ENCODE peak calls at places on chromosome 14, in eight cellular contexts. S is aorta; J is Peyer's patch; P is GM23338; U is left lung; O is CD8-positive, alpha-beta memory T cell; K is cardiac muscle cell; C is lower lobe of right lung. L is an unnamed sample.

GRCh38 chr14:75025082-75025481 is 22.4 kb downstream of the EIF2B2 start:
- DNase-seq in S (no peak), J (no peak), P (no peak), U (no peak), O (no peak), K (no peak), C (no peak), L (peak; percentile 30)

GRCh38 chr14:57382283-57382682 is 8.1 kb upstream of the NAA30 start:
- DNase-seq in S (no peak), J (no peak), P (no peak), U (no peak), O (no peak), K (no peak), C (no peak), L (peak; percentile 80)

GRCh38 chr14:106347890-106348755 is 821.7 kb downstream of the TMEM121 start:
- DNase-seq in S (no peak), J (no peak), P (no peak), U (no peak), O (no peak), K (no peak), C (no peak), L (no peak)

GRCh38 chr14:22491683-22492483 is 97.1 kb downstream of the DAD1 start:
- DNase-seq in S (no peak), J (no peak), P (no peak), U (no peak), O (peak; percentile 41), K (no peak), C (no peak), L (no peak)

GRCh38 chr14:89861630-89862029 is 92.9 kb downstream of the EFCAB11 start:
- DNase-seq in S (no peak), J (no peak), P (no peak), U (no peak), O (no peak), K (no peak), C (no peak), L (no peak)

GRCh38 chr14:99884834-99885648 is 91.8 kb downstream of the EML1 start:
- DNase-seq in S (no peak), J (no peak), P (peak; percentile 83), U (no peak), O (peak; percentile 47), K (peak; percentile 71), C (no peak), L (peak; percentile 47)

GRCh38 chr14:90538716-90539495 is 142.1 kb downstream of the CALM1 start:
- DNase-seq in S (peak; percentile 70), J (peak; percentile 34), P (no peak), U (no peak), O (no peak), K (no peak), C (peak; percentile 44), L (no peak)

GRCh38 chr14:88955470-88955869 is 131.0 kb downstream of the TTC8 start:
- DNase-seq in S (no peak), J (no peak), P (no peak), U (no peak), O (no peak), K (no peak), C (no peak), L (peak; percentile 64)

DNA sequence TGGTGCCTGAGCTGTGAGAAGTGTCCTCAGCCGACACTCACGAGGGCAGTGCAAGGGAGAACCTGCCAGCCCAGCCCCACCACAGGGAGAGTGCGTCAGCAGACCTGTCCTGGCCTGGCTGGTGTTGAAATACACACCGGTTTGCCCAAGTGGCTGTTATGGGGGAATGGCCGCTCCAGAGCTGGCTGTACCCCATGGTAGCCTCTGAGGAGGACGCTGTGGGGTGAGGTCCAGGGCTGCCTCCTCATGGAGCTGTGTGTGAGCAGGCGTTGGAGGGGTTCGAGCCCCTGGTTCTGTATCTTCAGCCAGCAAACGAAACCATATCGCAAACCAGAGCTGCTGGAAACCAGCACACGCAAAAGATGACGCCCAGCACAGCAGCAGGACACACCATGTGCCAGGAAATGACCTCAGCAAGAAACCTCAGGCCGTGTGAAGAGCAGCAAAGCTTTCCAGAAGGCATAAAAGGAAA is 9.3 kb downstream of the ANKRD9 start:
- DNase-seq in S (peak; percentile 87), J (no peak), P (no peak), U (peak; percentile 83), O (no peak), K (no peak), C (peak; percentile 83), L (peak; percentile 59)
- H3K36me3 ChIP-seq in S (no peaks in the 10 kb centered on the region), J (no peaks in the 10 kb centered on the region), P (peaks cover 2% of the 10 kb centered on the region), U (peaks cover 33% of the 10 kb centered on the region), O (no peaks in the 10 kb centered on the region), K (no peaks in the 10 kb centered on the region), C (peaks cover 27% of the 10 kb centered on the region), L (no peaks in the 10 kb centered on the region)

GRCh38 chr14:31965735-31966598 is 111.1 kb upstream of the ARHGAP5 start:
- DNase-seq in S (no peak), J (no peak), P (no peak), U (no peak), O (no peak), K (no peak), C (no peak), L (no peak)

GRCh38 chr14:31968107-31968810 is 108.8 kb upstream of the ARHGAP5 start:
- DNase-seq in S (no peak), J (no peak), P (no peak), U (no peak), O (no peak), K (no peak), C (no peak), L (peak; percentile 74)

GRCh38 chr14:31967669-31967975 is 109.5 kb upstream of the ARHGAP5 start:
- DNase-seq in S (no peak), J (no peak), P (no peak), U (no peak), O (no peak), K (no peak), C (no peak), L (no peak)

GRCh38 chr14:31968912-31969311 is 108.2 kb upstream of the ARHGAP5 start:
- DNase-seq in S (no peak), J (no peak), P (no peak), U (no peak), O (no peak), K (no peak), C (no peak), L (no peak)

DNA sequence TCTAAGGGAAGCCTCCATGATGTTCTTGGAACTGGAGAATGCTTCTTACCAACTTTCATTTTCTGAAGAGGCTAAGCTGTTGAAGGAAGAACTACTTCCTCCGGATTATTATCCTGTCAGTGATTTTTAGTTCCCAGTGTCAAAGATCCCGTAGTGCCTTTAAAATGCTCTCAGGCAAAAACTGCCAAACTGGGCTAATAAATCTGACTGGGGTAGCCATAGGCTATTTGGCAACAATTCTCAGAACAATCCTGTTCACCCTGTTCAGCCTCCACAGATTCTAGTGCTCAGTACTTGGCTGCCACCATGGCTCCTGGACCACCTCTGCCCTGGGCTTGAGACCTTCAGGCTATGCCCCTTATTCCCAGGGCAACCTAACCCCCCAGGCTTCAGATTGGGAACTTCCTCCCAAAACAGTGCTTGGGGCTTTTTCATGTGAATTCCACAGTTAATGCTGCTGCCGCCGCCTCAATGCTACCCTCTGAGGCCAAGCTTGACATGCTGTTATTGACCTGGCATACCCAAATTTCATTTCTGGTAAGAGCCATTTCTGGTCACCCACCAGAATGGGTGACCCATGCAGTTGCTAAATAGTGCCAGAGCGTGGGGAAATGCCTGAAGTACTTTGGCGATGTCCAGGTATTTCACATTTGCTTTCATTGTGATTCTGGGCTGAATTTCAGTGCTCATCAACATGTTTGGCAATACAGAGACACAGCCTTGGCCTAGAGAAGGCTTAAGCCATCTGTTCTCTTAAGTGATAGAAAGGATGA is 110.0 kb upstream of the ARHGAP5 start:
- DNase-seq in S (no peak), J (no peak), P (no peak), U (no peak), O (no peak), K (no peak), C (no peak), L (no peak)
- H3K4me1 ChIP-seq in S (no peaks in the 10 kb centered on the region), J (no peaks in the 10 kb centered on the region), P (no peaks in the 10 kb centered on the region), U (no peaks in the 10 kb centered on the region), O (no peaks in the 10 kb centered on the region), K (peaks cover 8% of the 10 kb centered on the region), C (peaks cover 6% of the 10 kb centered on the region), L (peaks cover 12% of the 10 kb centered on the region)

GRCh38 chr14:37779480-37779879 is 184.1 kb downstream of the TTC6 start:
- DNase-seq in S (no peak), J (no peak), P (no peak), U (no peak), O (no peak), K (no peak), C (no peak), L (no peak)

GRCh38 chr14:37776791-37777499 is 181.5 kb downstream of the TTC6 start:
- DNase-seq in S (no peak), J (no peak), P (no peak), U (no peak), O (no peak), K (no peak), C (no peak), L (no peak)

DNA sequence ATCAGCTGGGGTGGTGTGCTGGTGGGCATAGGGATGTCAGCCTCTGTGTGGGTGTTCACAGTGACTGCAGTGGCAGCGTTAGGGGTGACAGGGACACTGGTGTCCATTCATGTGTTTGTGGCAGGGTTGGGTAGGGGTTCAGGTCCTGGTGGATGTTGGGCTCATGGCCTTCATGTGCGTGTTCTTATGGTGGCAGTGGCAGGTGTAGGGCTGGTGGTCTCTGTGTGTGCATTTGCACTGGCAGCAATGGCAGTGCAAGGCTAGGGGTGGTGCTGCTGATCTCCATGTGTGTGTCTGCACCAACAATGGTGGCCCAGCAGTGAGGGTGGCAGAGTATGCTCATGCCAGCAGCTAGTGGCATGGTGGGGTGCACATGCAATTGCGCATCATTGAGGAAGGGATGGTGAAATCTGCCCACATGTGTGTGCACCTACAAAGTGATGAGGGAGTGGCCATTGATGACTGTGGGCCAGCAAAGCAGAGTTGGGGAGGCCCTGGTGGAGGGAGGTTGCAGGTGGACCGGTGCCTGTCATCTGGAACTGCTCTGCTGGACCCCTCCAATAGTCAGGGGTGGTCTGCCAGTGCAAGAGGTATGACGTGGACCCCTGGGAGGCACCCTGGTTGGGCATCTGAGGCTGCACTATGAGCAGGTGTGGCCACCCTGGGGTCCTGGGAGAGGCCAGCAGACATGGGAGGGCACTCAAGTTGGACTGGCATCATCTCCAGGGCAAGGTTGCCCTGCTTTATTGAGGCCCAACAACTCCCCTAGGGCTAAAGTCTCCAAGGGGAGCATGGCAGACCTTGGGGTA is 182.9 kb downstream of the TTC6 start:
- DNase-seq in S (no peak), J (no peak), P (no peak), U (no peak), O (no peak), K (no peak), C (no peak), L (no peak)
- H3K36me3 ChIP-seq in S (no peaks in the 10 kb centered on the region), J (no peaks in the 10 kb centered on the region), P (no peaks in the 10 kb centered on the region), U (no peaks in the 10 kb centered on the region), O (no peaks in the 10 kb centered on the region), K (no peaks in the 10 kb centered on the region), C (no peaks in the 10 kb centered on the region), L (no peaks in the 10 kb centered on the region)

GRCh38 chr14:55450539-55450938 is 10.1 kb upstream of the TBPL2 start:
- DNase-seq in S (no peak), J (no peak), P (peak; percentile 11), U (no peak), O (no peak), K (no peak), C (no peak), L (no peak)

GRCh38 chr14:55450987-55451386 is 10.6 kb upstream of the TBPL2 start:
- DNase-seq in S (no peak), J (no peak), P (no peak), U (no peak), O (no peak), K (no peak), C (no peak), L (no peak)

GRCh38 chr14:55449116-55449515 is 8.7 kb upstream of the TBPL2 start:
- DNase-seq in S (no peak), J (no peak), P (no peak), U (no peak), O (no peak), K (no peak), C (no peak), L (no peak)

GRCh38 chr14:55451398-55451797 is 11.0 kb upstream of the TBPL2 start:
- DNase-seq in S (no peak), J (no peak), P (no peak), U (no peak), O (no peak), K (no peak), C (no peak), L (no peak)

GRCh38 chr14:55450124-55450523 is 9.7 kb upstream of the TBPL2 start:
- DNase-seq in S (no peak), J (no peak), P (no peak), U (no peak), O (no peak), K (no peak), C (no peak), L (no peak)
- H3K4me1 ChIP-seq in S (no peaks in the 10 kb centered on the region), J (no peaks in the 10 kb centered on the region), P (no peaks in the 10 kb centered on the region), U (peaks cover 14% of the 10 kb centered on the region), O (no peaks in the 10 kb centered on the region), K (peaks cover 18% of the 10 kb centered on the region), C (peaks cover 20% of the 10 kb centered on the region), L (peaks cover 47% of the 10 kb centered on the region)

L was measured in astrocyte.